ENCODE peak calls at places on chromosomes 4 and X, in ten cellular contexts. K is GM12892; W is ovary; Q is HFF-Myc; M is HCEC 1CT; O is NB4; Z is NCI-H446 treated with DMSO at 0.1 percent for 48 hours; A is tibial nerve; U is ecto neural progenitor cell; V is activated CD4-positive, alpha-beta T cell treated with anti-CD3 and anti-CD28 coated beads for 4 hours. B is an unnamed sample.

GRCh38 chrX:77962068-77962902 is 7.2 kb downstream of the PGAM4 start:
- DNase-seq in K (no peak), W (no peak), Q (no peak), M (peak), O (no peak), Z (no peak), A (no peak), U (no peak), V (peak), B (no peak)

GRCh38 chrX:153884136-153885076 is 1.6 kb downstream of the L1CAM start:
- DNase-seq in K (no peak), W (no peak), Q (no peak), M (no peak), O (no peak), Z (no peak), A (no peak), U (no peak), V (no peak), B (peak)

GRCh38 chr4:93748380-93748779 is 80.2 kb upstream of the ATOH1 start:
- DNase-seq in K (no peak), W (no peak), Q (no peak), M (no peak), O (no peak), Z (no peak), A (no peak), U (no peak), V (no peak), B (no peak)

GRCh38 chr4:112213091-112213490 is 18.5 kb upstream of the AP1AR start:
- DNase-seq in K (no peak), W (no peak), Q (no peak), M (peak), O (peak), Z (no peak), A (no peak), U (no peak), V (no peak), B (no peak)

GRCh38 chr4:78747328-78747946 is 28.7 kb upstream of the BMP2K start:
- DNase-seq in K (no peak), W (no peak), Q (peak), M (peak), O (no peak), Z (no peak), A (no peak), U (no peak), V (no peak), B (no peak)

GRCh38 chrX:53047228-53047627 is 1.4 kb upstream of the GPR173 start:
- DNase-seq in K (no peak), W (no peak), Q (no peak), M (no peak), O (peak), Z (no peak), A (no peak), U (no peak), V (no peak), B (no peak)

GRCh38 chr4:164571593-164572385 is 182.1 kb upstream of the SMIM31 start:
- DNase-seq in K (no peak), W (no peak), Q (no peak), M (no peak), O (no peak), Z (no peak), A (no peak), U (no peak), V (no peak), B (no peak)

GRCh38 chr4:105146286-105147219 is at the start of gene TET2:
- DNase-seq in K (peak), W (peak), Q (peak), M (peak), O (peak), Z (peak), A (peak), U (peak), V (peak), B (peak)

GRCh38 chr4:47061435-47061834 is 30.1 kb downstream of the GABRB1 start:
- DNase-seq in K (no peak), W (no peak), Q (no peak), M (peak), O (no peak), Z (no peak), A (no peak), U (no peak), V (no peak), B (no peak)

GRCh38 chrX:22660756-22661155 is 339.0 kb upstream of the DDX53 start:
- DNase-seq in K (no peak), W (no peak), Q (no peak), M (no peak), O (no peak), Z (no peak), A (no peak), U (no peak), V (no peak), B (no peak)

GRCh38 chr4:126748736-126749135 is 884.0 kb upstream of the INTU start:
- DNase-seq in K (no peak), W (no peak), Q (no peak), M (peak), O (no peak), Z (no peak), A (no peak), U (no peak), V (no peak), B (no peak)

GRCh38 chrX:106921637-106922036 is 1.4 kb downstream of the CLDN2 start:
- DNase-seq in K (no peak), W (no peak), Q (no peak), M (no peak), O (no peak), Z (no peak), A (no peak), U (no peak), V (no peak), B (no peak)

GRCh38 chrX:134672101-134672500 is 13.8 kb upstream of the PLAC1 start:
- DNase-seq in K (no peak), W (no peak), Q (no peak), M (no peak), O (no peak), Z (no peak), A (no peak), U (no peak), V (no peak), B (no peak)

GRCh38 chrX:9609987-9610386 is 145.1 kb downstream of the TBL1X start:
- DNase-seq in K (no peak), W (no peak), Q (no peak), M (no peak), O (no peak), Z (peak), A (no peak), U (no peak), V (no peak), B (no peak)

GRCh38 chr4:154435895-154436294 is 55.7 kb downstream of the DCHS2 start:
- DNase-seq in K (no peak), W (no peak), Q (no peak), M (no peak), O (no peak), Z (no peak), A (no peak), U (no peak), V (no peak), B (no peak)

GRCh38 chr4:53043900-53044650 is 182.0 kb downstream of the RASL11B start:
- DNase-seq in K (no peak), W (no peak), Q (no peak), M (no peak), O (no peak), Z (peak), A (no peak), U (no peak), V (no peak), B (no peak)